ENCODE peak calls at places on chromosomes 16 and 17, in four cellular contexts. One of them, this sample, is unnamed.
A peak's percentile ranks its signal among the peaks of the same experiment; 100 is the strongest.

GRCh38 chr16:89193021-89193575 is 7.2 kb downstream of the SLC22A31 start:
- DNase-seq in fibroblast of lung: peak; percentile 91
- DNase-seq in kidney epithelial cell: no peak
- DNase-seq in HL-60: peak; percentile 67
- DNase-seq in this sample: no peak

GRCh38 chr16:52742052-52742451 is 195.1 kb upstream of the TOX3 start:
- DNase-seq in fibroblast of lung: no peak
- DNase-seq in kidney epithelial cell: no peak
- DNase-seq in HL-60: no peak
- DNase-seq in this sample: no peak

GRCh38 chr17:45270828-45271418 is 9.0 kb upstream of the SPATA32 start:
- DNase-seq in HL-60: peak; percentile 39
- DNase-seq in kidney epithelial cell: no peak
- DNase-seq in fibroblast of lung: no peak
- DNase-seq in this sample: no peak

GRCh38 chr17:79830763-79831366 is 8.4 kb downstream of the CBX4 start:
- DNase-seq in fibroblast of lung: no peak
- DNase-seq in HL-60: no peak
- DNase-seq in kidney epithelial cell: no peak
- DNase-seq in this sample: no peak

GRCh38 chr16:69187891-69188451 is 1.0 kb downstream of the SNTB2 start:
- DNase-seq in fibroblast of lung: peak; percentile 46
- DNase-seq in HL-60: peak; percentile 11
- DNase-seq in kidney epithelial cell: no peak
- DNase-seq in this sample: no peak

GRCh38 chr17:64599187-64599676 is 62.9 kb downstream of the SMURF2 start:
- DNase-seq in fibroblast of lung: no peak
- DNase-seq in kidney epithelial cell: no peak
- DNase-seq in HL-60: peak; percentile 52
- DNase-seq in this sample: no peak

GRCh38 chr17:49515196-49515770 is 20.2 kb downstream of the NGFR start:
- DNase-seq in fibroblast of lung: peak; percentile 95
- DNase-seq in kidney epithelial cell: peak; percentile 83
- DNase-seq in HL-60: peak; percentile 27
- DNase-seq in this sample: peak; percentile 89

GRCh38 chr17:49471089-49471683 is 23.9 kb upstream of the NGFR start:
- DNase-seq in HL-60: no peak
- DNase-seq in fibroblast of lung: no peak
- DNase-seq in kidney epithelial cell: no peak
- DNase-seq in this sample: no peak

GRCh38 chr17:83173180-83173996 is 94.0 kb downstream of the METRNL start:
- DNase-seq in fibroblast of lung: no peak
- DNase-seq in kidney epithelial cell: no peak
- DNase-seq in HL-60: no peak
- DNase-seq in this sample: no peak

GRCh38 chr17:75842963-75843576 is 1.1 kb downstream of the UNC13D start:
- DNase-seq in kidney epithelial cell: no peak
- DNase-seq in HL-60: no peak
- DNase-seq in fibroblast of lung: no peak
- DNase-seq in this sample: no peak

GRCh38 chr16:49129935-49130334 is 151.7 kb downstream of the CBLN1 start:
- DNase-seq in fibroblast of lung: no peak
- DNase-seq in kidney epithelial cell: no peak
- DNase-seq in HL-60: no peak
- DNase-seq in this sample: no peak

GRCh38 chr17:45171338-45172231 is 9.9 kb downstream of the HEXIM2 start:
- DNase-seq in fibroblast of lung: no peak
- DNase-seq in HL-60: no peak
- DNase-seq in kidney epithelial cell: no peak
- DNase-seq in this sample: no peak

GRCh38 chr16:85124636-85125346 is 12.5 kb upstream of the CIBAR2 start:
- DNase-seq in kidney epithelial cell: no peak
- DNase-seq in HL-60: no peak
- DNase-seq in fibroblast of lung: peak; percentile 9
- DNase-seq in this sample: no peak

DNA sequence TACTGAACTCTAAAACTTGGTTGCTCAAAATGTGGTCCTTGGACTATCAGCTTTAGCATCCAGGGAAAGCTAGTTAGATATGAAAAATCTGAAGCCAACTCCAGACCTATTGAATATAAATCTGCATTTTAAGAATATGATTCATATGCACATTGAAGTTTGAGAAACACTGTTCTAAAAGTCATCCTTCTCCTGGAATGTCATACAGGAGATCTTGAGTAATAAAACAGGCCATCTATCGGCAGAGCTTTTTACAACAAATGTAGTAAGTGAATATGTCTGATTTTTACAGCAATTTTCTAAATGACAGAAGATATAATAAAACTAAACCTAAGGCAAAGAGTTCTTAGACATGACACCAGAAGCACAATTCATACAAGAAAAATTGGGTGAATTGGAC is 140.4 kb downstream of the PMP22 start:
- DNase-seq in kidney epithelial cell: no peak
- DNase-seq in fibroblast of lung: no peak
- DNase-seq in HL-60: no peak
- DNase-seq in this sample: no peak
- TF ChIP-seq CTCF in kidney epithelial cell: no peak
- TF ChIP-seq CTCF in fibroblast of lung: no peak
- TF ChIP-seq CTCF in HL-60: no peak
- TF ChIP-seq CTCF in this sample: no peak

GRCh38 chr16:9219811-9220210 is 128.4 kb downstream of the HAPSTR1 start:
- DNase-seq in fibroblast of lung: no peak
- DNase-seq in kidney epithelial cell: no peak
- DNase-seq in HL-60: no peak
- DNase-seq in this sample: no peak

GRCh38 chr16:9226924-9227323 is 135.5 kb downstream of the HAPSTR1 start:
- DNase-seq in kidney epithelial cell: no peak
- DNase-seq in HL-60: no peak
- DNase-seq in fibroblast of lung: no peak
- DNase-seq in this sample: no peak

DNA sequence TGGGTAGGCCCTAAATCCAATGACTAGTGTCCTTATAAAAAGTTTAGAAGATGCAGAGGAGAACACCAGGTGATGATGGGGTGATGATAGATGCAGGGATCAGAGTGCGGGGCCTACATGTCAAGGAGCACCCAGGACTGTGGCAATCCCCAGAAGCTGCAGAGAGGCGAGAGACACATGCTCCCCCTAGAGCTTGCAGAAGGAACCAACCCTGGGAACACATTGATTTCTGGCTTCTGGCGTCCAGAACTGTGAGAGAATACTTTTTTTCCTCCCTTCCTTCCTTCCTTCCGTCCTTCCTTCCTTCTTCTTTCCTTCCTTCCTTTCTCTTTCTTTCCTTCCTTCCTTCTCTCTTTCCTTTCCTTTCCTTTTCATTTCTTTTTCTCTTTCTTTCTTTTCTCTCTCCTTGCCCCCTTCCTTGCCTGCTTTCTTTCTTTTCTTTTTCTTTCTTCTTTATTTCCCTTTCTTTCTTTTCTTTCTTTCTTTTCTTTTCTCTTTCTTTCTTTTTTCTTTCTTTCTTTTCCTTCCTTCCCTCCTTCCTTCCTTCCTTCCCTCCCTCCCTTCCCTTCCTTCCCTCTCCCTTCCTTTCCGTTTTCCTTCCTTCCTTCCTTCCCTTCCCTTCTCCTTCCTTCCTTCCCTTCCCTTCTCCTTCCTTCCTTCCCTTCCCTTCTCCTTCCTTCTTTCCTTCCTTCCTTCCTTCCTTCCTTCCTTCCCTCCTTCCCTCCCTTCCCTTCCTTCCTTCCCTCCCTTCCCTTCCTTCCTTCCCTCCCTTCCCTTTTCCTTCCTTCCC is 134.3 kb downstream of the HAPSTR1 start:
- DNase-seq in kidney epithelial cell: no peak
- DNase-seq in HL-60: peak; percentile 8
- DNase-seq in fibroblast of lung: no peak
- DNase-seq in this sample: no peak
- TF ChIP-seq CTCF in kidney epithelial cell: peak; percentile 34
- TF ChIP-seq CTCF in HL-60: peak; percentile 49
- TF ChIP-seq CTCF in fibroblast of lung: peak; percentile 22
- TF ChIP-seq CTCF in this sample: peak; percentile 40

GRCh38 chr17:4956493-4957061 is 5.7 kb downstream of the ENO3 start:
- DNase-seq in HL-60: peak; percentile 23
- DNase-seq in fibroblast of lung: no peak
- DNase-seq in kidney epithelial cell: no peak
- DNase-seq in this sample: no peak
- TF ChIP-seq CTCF in HL-60: no peak
- TF ChIP-seq CTCF in fibroblast of lung: no peak
- TF ChIP-seq CTCF in kidney epithelial cell: no peak
- TF ChIP-seq CTCF in this sample: peak; percentile 22

GRCh38 chr16:11100239-11100750 is 155.7 kb downstream of the SOCS1 start:
- DNase-seq in fibroblast of lung: peak; percentile 99
- DNase-seq in HL-60: no peak
- DNase-seq in kidney epithelial cell: no peak
- DNase-seq in this sample: peak; percentile 96
- TF ChIP-seq CTCF in fibroblast of lung: peak; percentile 52
- TF ChIP-seq CTCF in HL-60: no peak
- TF ChIP-seq CTCF in kidney epithelial cell: peak; percentile 31
- TF ChIP-seq CTCF in this sample: peak; percentile 56

GRCh38 chr17:6752068-6752909 is 3.6 kb upstream of the XAF1 start:
- DNase-seq in kidney epithelial cell: peak; percentile 91
- DNase-seq in fibroblast of lung: peak; percentile 100
- DNase-seq in HL-60: peak; percentile 54
- DNase-seq in this sample: peak; percentile 85
- TF ChIP-seq CTCF in kidney epithelial cell: no peak
- TF ChIP-seq CTCF in fibroblast of lung: no peak
- TF ChIP-seq CTCF in HL-60: no peak
- TF ChIP-seq CTCF in this sample: no peak

DNA sequence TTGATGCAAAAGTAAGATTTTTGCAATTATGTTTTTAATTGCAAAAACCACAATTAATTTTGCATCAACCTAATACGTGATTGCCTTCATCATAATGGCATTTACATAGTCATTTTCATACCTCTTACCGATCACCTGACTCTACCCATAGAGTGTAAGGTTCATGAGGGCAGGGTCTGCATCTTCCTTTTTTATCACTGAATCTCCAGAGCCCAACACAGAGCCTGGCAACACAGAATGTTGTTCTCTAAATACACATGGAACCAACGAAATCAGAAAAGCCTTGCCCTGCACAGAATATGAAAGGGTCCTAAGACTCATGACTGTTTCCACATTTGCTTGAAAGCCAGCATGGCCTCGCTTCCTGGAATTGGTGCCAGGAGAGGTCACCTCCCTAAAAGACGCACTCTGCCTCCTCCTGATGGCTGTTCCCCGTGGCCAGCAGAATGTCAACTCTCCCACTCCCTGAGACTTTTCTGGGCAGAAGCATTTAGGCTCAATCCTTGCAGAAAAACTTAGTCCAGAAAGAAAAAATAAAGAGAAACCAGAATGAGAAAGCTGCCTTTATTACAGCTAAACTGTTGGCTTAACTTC is 327.7 kb upstream of the MAF start:
- DNase-seq in kidney epithelial cell: no peak
- DNase-seq in HL-60: no peak
- DNase-seq in fibroblast of lung: no peak
- DNase-seq in this sample: no peak
- TF ChIP-seq CTCF in kidney epithelial cell: no peak
- TF ChIP-seq CTCF in HL-60: no peak
- TF ChIP-seq CTCF in fibroblast of lung: no peak
- TF ChIP-seq CTCF in this sample: no peak

DNA sequence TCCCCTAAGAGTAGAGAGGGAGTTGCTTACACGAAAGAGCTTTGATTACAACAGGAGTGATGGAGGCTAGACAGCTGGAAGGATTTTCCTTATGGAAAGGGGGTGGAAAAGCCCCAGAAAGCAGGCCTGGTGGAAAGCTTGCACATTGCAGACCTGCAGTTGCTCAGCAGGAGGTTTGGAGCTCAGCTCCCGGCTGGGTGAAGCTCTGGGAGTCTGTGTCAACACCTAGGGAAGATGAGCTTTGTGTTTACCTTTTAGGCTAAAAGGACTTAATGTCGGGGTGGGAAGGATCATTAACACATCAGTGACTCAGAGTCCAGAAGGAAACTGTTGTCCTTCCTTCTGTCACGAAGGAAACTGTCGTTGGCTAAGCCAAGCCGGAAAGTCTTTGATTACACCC is 48.1 kb downstream of the RAP1GAP2 start:
- DNase-seq in kidney epithelial cell: no peak
- DNase-seq in HL-60: no peak
- DNase-seq in fibroblast of lung: no peak
- DNase-seq in this sample: no peak
- TF ChIP-seq CTCF in kidney epithelial cell: no peak
- TF ChIP-seq CTCF in HL-60: no peak
- TF ChIP-seq CTCF in fibroblast of lung: no peak
- TF ChIP-seq CTCF in this sample: no peak

GRCh38 chr17:57833597-57833939 is 16.3 kb downstream of the MRPS23 start:
- DNase-seq in fibroblast of lung: no peak
- DNase-seq in kidney epithelial cell: no peak
- DNase-seq in HL-60: no peak
- DNase-seq in this sample: no peak
- TF ChIP-seq CTCF in fibroblast of lung: no peak
- TF ChIP-seq CTCF in kidney epithelial cell: no peak
- TF ChIP-seq CTCF in HL-60: no peak
- TF ChIP-seq CTCF in this sample: no peak

DNA sequence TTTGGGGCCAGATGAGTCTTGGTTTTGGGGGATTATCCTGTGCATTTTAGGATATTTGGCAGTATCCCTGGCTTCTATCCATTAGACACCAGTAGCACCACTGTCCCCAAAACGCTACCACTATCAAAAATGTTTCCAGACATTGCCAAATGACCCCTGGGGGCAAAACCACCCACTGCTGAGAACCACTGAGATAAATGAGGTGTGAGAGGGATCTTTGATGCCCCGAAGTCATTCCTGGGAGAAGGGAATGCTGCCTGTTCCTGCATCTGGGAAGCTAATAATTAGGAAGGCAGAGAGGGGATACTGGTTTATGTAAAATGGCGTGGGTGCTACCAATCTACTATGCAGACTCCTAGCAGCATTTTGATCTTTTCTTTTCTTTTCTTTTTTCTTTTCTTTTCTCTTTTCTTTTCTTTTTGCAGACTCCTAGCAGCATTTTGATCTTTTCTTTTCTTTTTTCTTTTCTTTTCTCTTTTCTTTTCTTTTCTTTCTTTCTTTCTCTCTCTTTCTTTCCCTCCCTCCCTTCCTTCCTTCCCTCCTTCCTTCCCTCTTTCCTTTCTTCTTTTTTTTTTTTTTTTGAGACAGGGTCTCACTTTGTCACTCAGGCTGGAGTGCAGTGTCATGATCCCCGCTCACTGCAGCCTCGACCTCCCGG is 8.8 kb upstream of the MT3 start:
- DNase-seq in fibroblast of lung: no peak
- DNase-seq in HL-60: no peak
- DNase-seq in kidney epithelial cell: no peak
- DNase-seq in this sample: no peak
- TF ChIP-seq CTCF in fibroblast of lung: no peak
- TF ChIP-seq CTCF in HL-60: no peak
- TF ChIP-seq CTCF in kidney epithelial cell: no peak
- TF ChIP-seq CTCF in this sample: no peak

DNA sequence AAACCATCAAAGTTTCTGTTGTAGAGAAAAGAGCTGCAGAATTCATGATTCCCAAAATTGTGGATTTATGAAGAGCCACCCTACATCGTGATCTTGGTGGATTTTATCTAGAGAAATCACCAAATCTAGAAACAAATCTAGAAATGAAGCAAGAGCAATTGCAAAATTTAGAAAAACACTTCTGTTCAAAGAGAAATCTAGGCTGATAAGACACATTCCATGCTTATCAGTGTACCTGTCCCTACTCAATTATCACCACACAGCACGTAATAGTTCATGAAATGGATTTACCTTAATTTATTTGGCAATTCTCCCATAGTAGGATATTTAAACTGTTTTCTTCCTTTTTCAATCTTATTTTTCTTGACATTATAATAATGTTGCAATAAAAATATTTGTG is 94.0 kb upstream of the NOL11 start:
- DNase-seq in HL-60: no peak
- DNase-seq in fibroblast of lung: no peak
- DNase-seq in kidney epithelial cell: no peak
- DNase-seq in this sample: no peak
- TF ChIP-seq CTCF in HL-60: no peak
- TF ChIP-seq CTCF in fibroblast of lung: no peak
- TF ChIP-seq CTCF in kidney epithelial cell: no peak
- TF ChIP-seq CTCF in this sample: no peak